ENCODE peak calls at places on chromosomes 1 and 21, in nine cellular contexts. W, P, E, N, V, G, C, A and T are unnamed samples.

GRCh38 chr21:38963006-38963405 is 157.3 kb downstream of the ETS2 start:
- DNase-seq in W (no peak), P (no peak), E (no peak), N (no peak), V (no peak), G (no peak), C (no peak), A (no peak), T (no peak)

GRCh38 chr1:202237052-202237451 is 43.5 kb downstream of the LGR6 start:
- DNase-seq in W (peak), P (no peak), E (no peak), N (peak), V (no peak), G (peak), C (no peak), A (peak), T (no peak)

GRCh38 chr1:158007180-158007579 is 13.7 kb downstream of the KIRREL1 start:
- DNase-seq in W (no peak), P (no peak), E (no peak), N (no peak), V (no peak), G (no peak), C (no peak), A (no peak), T (no peak)

GRCh38 chr1:156652131-156652991 is 10.4 kb downstream of the BCAN start:
- DNase-seq in W (no peak), P (no peak), E (no peak), N (no peak), V (no peak), G (peak), C (no peak), A (no peak), T (no peak)

GRCh38 chr1:188778578-188778977 is 1699.1 kb downstream of the BRINP3 start:
- DNase-seq in W (no peak), P (no peak), E (no peak), N (no peak), V (no peak), G (no peak), C (no peak), A (no peak), T (no peak)

GRCh38 chr1:33181906-33182305 is at the start of gene TRIM62:
- DNase-seq in W (peak), P (peak), E (peak), N (peak), V (peak), G (peak), C (peak), A (peak), T (peak)

GRCh38 chr1:220666349-220666748 is 23.8 kb upstream of the C1orf115 start:
- DNase-seq in W (no peak), P (no peak), E (no peak), N (no peak), V (no peak), G (no peak), C (no peak), A (no peak), T (no peak)

GRCh38 chr1:7580923-7581753 is 190.0 kb upstream of the VAMP3 start:
- DNase-seq in W (no peak), P (no peak), E (no peak), N (peak), V (no peak), G (peak), C (peak), A (peak), T (peak)

GRCh38 chr1:205041998-205042910 is 758 bp upstream of the CNTN2 start:
- DNase-seq in W (no peak), P (no peak), E (no peak), N (no peak), V (no peak), G (no peak), C (no peak), A (no peak), T (no peak)

GRCh38 chr1:109498161-109498801 is 4.4 kb downstream of the CYB561D1 start:
- DNase-seq in W (no peak), P (no peak), E (no peak), N (peak), V (no peak), G (peak), C (no peak), A (no peak), T (no peak)

DNA sequence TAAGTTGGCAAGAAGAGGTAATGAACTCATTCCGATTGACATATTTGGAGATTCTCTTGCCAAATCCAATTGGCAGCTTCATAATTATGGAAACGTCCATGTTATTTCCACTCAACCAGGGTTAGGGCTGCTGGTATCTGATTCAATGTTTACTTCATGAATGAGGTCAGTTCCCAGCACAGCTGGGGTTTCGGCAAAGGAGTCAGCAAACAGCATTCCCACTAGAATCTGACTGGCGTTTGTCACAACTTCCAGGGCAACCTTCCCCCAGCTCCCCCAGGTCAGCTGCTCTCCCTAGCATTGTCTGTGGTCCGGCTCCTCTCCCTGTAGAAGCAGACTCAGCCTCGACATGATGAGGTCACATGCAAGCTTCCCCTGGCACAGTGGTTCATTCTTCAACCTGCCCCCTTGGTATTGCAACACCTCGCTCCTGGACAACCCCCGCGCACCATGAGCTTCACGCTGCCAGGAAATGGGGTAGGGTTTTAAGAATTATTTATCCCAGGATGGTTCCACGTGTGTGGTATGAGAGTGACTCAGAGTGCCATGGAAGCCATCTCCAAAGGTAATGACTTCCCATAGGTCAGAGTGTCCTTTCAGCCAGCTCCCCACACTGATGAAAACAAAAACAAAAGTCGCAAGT is 100.7 kb upstream of the SLC25A33 start:
- DNase-seq in W (peak), P (peak), E (peak), N (peak), V (peak), G (peak), C (no peak), A (peak), T (no peak)
- H3K27ac ChIP-seq in W (peak), P (peak), E (peak), N (peak), V (peak), G (peak), C (no peak), A (peak), T (peak)

DNA sequence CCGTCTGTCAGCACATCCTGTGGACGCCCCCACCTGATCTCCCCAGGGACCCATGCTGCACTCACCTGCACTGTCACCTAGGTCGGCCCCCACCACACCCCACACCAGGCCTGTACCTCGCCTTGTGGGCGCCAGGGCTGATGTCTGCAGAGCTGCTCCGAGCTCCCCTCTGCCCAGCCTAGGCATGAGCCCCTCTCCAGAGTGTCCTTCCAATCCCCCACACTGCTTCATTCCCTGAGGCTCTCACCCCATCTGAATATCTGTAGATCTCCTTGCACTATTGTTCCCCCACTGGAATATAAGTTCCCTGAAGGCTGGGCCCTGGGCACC is 12.2 kb downstream of the UMODL1 start:
- DNase-seq in W (no peak), P (no peak), E (no peak), N (no peak), V (no peak), G (no peak), C (no peak), A (no peak), T (no peak)
- H3K27ac ChIP-seq in W (no peak), P (no peak), E (no peak), N (no peak), V (no peak), G (no peak), C (no peak), A (no peak), T (no peak)

GRCh38 chr1:26338670-26339069 is 15.3 kb downstream of the CRYBG2 start:
- DNase-seq in W (no peak), P (no peak), E (no peak), N (no peak), V (no peak), G (no peak), C (no peak), A (no peak), T (no peak)

GRCh38 chr1:26337206-26337535 is 16.8 kb downstream of the CRYBG2 start:
- DNase-seq in W (no peak), P (no peak), E (no peak), N (no peak), V (no peak), G (no peak), C (no peak), A (no peak), T (no peak)

GRCh38 chr1:26335774-26336476 is 18.0 kb downstream of the CRYBG2 start:
- DNase-seq in W (peak), P (no peak), E (no peak), N (no peak), V (no peak), G (no peak), C (no peak), A (no peak), T (no peak)

GRCh38 chr1:26337625-26338024 is 16.3 kb downstream of the CRYBG2 start:
- DNase-seq in W (no peak), P (no peak), E (no peak), N (no peak), V (no peak), G (no peak), C (no peak), A (no peak), T (no peak)

GRCh38 chr1:26336477-26337205 is 17.3 kb downstream of the CRYBG2 start:
- DNase-seq in W (no peak), P (peak), E (peak), N (no peak), V (peak), G (peak), C (peak), A (no peak), T (peak)
- H3K27ac ChIP-seq in W (no peak), P (no peak), E (no peak), N (no peak), V (peak), G (no peak), C (peak), A (no peak), T (no peak)

DNA sequence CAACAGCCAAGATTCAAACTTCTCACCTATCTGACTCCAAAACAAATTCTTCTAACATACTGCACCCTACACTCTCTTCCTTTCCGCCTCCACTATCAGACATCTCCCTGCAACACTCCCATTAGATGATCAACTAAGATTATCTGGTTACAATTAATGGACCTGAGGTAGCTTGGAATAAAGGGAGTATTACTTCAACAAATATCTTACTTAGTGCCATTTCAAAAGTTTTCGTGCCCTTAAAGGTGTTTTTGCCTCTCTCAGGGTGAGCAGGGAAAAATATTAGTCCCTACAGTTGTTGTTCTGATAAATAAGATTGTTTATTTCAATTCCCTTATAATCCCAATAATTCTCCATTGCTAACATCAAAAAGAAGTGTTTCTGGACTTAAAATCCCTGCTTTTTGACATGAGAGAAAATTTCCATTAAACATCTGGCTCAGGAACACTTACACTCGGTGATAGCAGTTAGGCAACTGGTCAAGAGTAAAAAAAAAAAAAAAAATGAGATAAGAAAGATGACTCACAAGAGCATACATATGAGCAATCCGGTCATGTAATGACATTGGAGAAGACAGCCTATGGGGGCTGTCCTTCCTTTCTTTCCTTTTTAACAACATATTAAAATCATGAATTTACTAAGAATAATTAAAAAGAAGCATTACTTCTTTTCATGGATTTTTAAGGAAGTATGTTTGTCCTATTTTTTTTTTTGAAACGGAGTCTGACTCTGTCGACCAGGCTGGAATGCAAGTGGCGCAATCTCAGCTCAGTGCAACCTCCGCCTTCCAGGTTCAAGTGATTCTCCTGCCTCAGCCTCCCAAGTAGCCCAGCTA is 7.6 kb downstream of the RSBN1 start:
- DNase-seq in W (no peak), P (no peak), E (no peak), N (peak), V (no peak), G (no peak), C (no peak), A (no peak), T (no peak)
- H3K27ac ChIP-seq in W (no peak), P (peak), E (peak), N (peak), V (no peak), G (no peak), C (no peak), A (no peak), T (peak)